ENCODE peak calls at places on chromosomes 4 and X, in nine cellular contexts. B is sigmoid colon; I is HFFc6; D is activated T-cell treated with anti-CD3 and anti-CD28 coated beads, Interleukin-2, amount 50 U/mL, for 1 hour; X is dorsolateral prefrontal cortex; M is naive B cell; E is GM19239; F is GM12892; H is islet precursor cell. V is an unnamed sample.

GRCh38 chrX:9396930-9397329 is 67.9 kb upstream of the TBL1X start:
- DNase-seq in B (no peak), I (no peak), D (no peak), X (no peak), M (no peak), E (no peak), F (no peak), H (peak), V (peak)

GRCh38 chr4:6427439-6428090 is 44.8 kb downstream of the PPP2R2C start:
- DNase-seq in B (no peak), I (no peak), D (no peak), X (peak), M (no peak), E (no peak), F (no peak), H (no peak), V (no peak)

GRCh38 chr4:15774020-15774420 is 4.1 kb upstream of the CD38 start:
- DNase-seq in B (no peak), I (no peak), D (no peak), X (no peak), M (no peak), E (no peak), F (no peak), H (no peak), V (no peak)

GRCh38 chr4:185932491-185932890 is 120.5 kb upstream of the SORBS2 start:
- DNase-seq in B (no peak), I (no peak), D (no peak), X (no peak), M (no peak), E (no peak), F (no peak), H (no peak), V (no peak)

GRCh38 chr4:101419324-101420135 is 72.2 kb upstream of the PPP3CA start:
- DNase-seq in B (no peak), I (no peak), D (no peak), X (no peak), M (no peak), E (no peak), F (no peak), H (no peak), V (no peak)

GRCh38 chr4:173652283-173652931 is 122.4 kb upstream of the HAND2 start:
- DNase-seq in B (peak), I (no peak), D (no peak), X (no peak), M (no peak), E (no peak), F (no peak), H (no peak), V (no peak)

GRCh38 chrX:134315893-134316292 is 78.9 kb downstream of the CCDC160 start:
- DNase-seq in B (no peak), I (no peak), D (no peak), X (no peak), M (no peak), E (no peak), F (no peak), H (no peak), V (no peak)

GRCh38 chrX:9539611-9540387 is 74.9 kb downstream of the TBL1X start:
- DNase-seq in B (no peak), I (no peak), D (no peak), X (no peak), M (no peak), E (no peak), F (no peak), H (no peak), V (no peak)

GRCh38 chr4:64738240-64738639 is 329.0 kb upstream of the TECRL start:
- DNase-seq in B (no peak), I (no peak), D (no peak), X (no peak), M (no peak), E (no peak), F (no peak), H (no peak), V (no peak)

GRCh38 chr4:25117274-25117673 is 43.0 kb downstream of the SEPSECS start:
- DNase-seq in B (no peak), I (no peak), D (no peak), X (no peak), M (no peak), E (no peak), F (no peak), H (no peak), V (no peak)

V was measured in AG08395.